ENCODE peak calls at places on chromosomes 7 and 10, in six cellular contexts. One of them, this sample, is unnamed.

GRCh38 chr10:130407052-130407451 is 270.9 kb downstream of the GLRX3 start:
- DNase-seq in HepG2: no peak
- DNase-seq in left lung: no peak
- DNase-seq in left ventricle myocardium inferior: no peak
- DNase-seq in CD4-positive, alpha-beta T cell: no peak
- DNase-seq in lower lobe of right lung: no peak
- DNase-seq in this sample: no peak

GRCh38 chr10:49174261-49174925 is 13.8 kb downstream of the TMEM273 start:
- DNase-seq in lower lobe of right lung: no peak
- DNase-seq in left ventricle myocardium inferior: no peak
- DNase-seq in left lung: no peak
- DNase-seq in HepG2: no peak
- DNase-seq in CD4-positive, alpha-beta T cell: no peak
- DNase-seq in this sample: no peak

GRCh38 chr10:71717056-71717755 is 2.4 kb downstream of the C10orf105 start:
- DNase-seq in CD4-positive, alpha-beta T cell: no peak
- DNase-seq in HepG2: no peak
- DNase-seq in left lung: no peak
- DNase-seq in left ventricle myocardium inferior: no peak
- DNase-seq in lower lobe of right lung: no peak
- DNase-seq in this sample: no peak

GRCh38 chr10:11835704-11836103 is 12.5 kb downstream of the PROSER2 start:
- DNase-seq in CD4-positive, alpha-beta T cell: no peak
- DNase-seq in HepG2: no peak
- DNase-seq in lower lobe of right lung: no peak
- DNase-seq in left ventricle myocardium inferior: no peak
- DNase-seq in left lung: no peak
- DNase-seq in this sample: no peak

GRCh38 chr7:33276325-33276724 is 147.0 kb downstream of the BBS9 start:
- DNase-seq in left lung: no peak
- DNase-seq in lower lobe of right lung: no peak
- DNase-seq in HepG2: no peak
- DNase-seq in CD4-positive, alpha-beta T cell: no peak
- DNase-seq in left ventricle myocardium inferior: no peak
- DNase-seq in this sample: no peak

GRCh38 chr7:100679927-100680588 is 6.5 kb downstream of the GNB2 start:
- DNase-seq in left ventricle myocardium inferior: peak
- DNase-seq in left lung: no peak
- DNase-seq in HepG2: no peak
- DNase-seq in lower lobe of right lung: no peak
- DNase-seq in CD4-positive, alpha-beta T cell: no peak
- DNase-seq in this sample: no peak

GRCh38 chr10:61970182-61971015 is 68.9 kb downstream of the ARID5B start:
- DNase-seq in left ventricle myocardium inferior: no peak
- DNase-seq in lower lobe of right lung: no peak
- DNase-seq in left lung: no peak
- DNase-seq in HepG2: peak
- DNase-seq in CD4-positive, alpha-beta T cell: no peak
- DNase-seq in this sample: no peak

GRCh38 chr7:50826371-50827172 is 43.9 kb upstream of the GRB10 start:
- DNase-seq in CD4-positive, alpha-beta T cell: no peak
- DNase-seq in lower lobe of right lung: no peak
- DNase-seq in left ventricle myocardium inferior: no peak
- DNase-seq in HepG2: peak
- DNase-seq in left lung: no peak
- DNase-seq in this sample: no peak

GRCh38 chr10:126337241-126337640 is 51.0 kb downstream of the ADAM12 start:
- DNase-seq in CD4-positive, alpha-beta T cell: no peak
- DNase-seq in left ventricle myocardium inferior: no peak
- DNase-seq in HepG2: no peak
- DNase-seq in left lung: no peak
- DNase-seq in lower lobe of right lung: no peak
- DNase-seq in this sample: no peak

GRCh38 chr10:101631821-101632475 is 43.8 kb downstream of the DPCD start:
- DNase-seq in left lung: no peak
- DNase-seq in left ventricle myocardium inferior: no peak
- DNase-seq in HepG2: no peak
- DNase-seq in CD4-positive, alpha-beta T cell: no peak
- DNase-seq in lower lobe of right lung: no peak
- DNase-seq in this sample: no peak

GRCh38 chr10:132533571-132534260 is 3.9 kb upstream of the INPP5A start:
- DNase-seq in HepG2: no peak
- DNase-seq in CD4-positive, alpha-beta T cell: no peak
- DNase-seq in left lung: peak
- DNase-seq in left ventricle myocardium inferior: peak
- DNase-seq in lower lobe of right lung: peak
- DNase-seq in this sample: no peak

GRCh38 chr7:45978010-45978681 is 57.1 kb upstream of the IGFBP3 start:
- DNase-seq in lower lobe of right lung: no peak
- DNase-seq in left lung: peak
- DNase-seq in HepG2: peak
- DNase-seq in left ventricle myocardium inferior: no peak
- DNase-seq in CD4-positive, alpha-beta T cell: no peak
- DNase-seq in this sample: no peak

GRCh38 chr10:104351067-104351681 is 2.5 kb upstream of the CFAP58 start:
- DNase-seq in left ventricle myocardium inferior: no peak
- DNase-seq in left lung: no peak
- DNase-seq in lower lobe of right lung: no peak
- DNase-seq in CD4-positive, alpha-beta T cell: no peak
- DNase-seq in HepG2: no peak
- DNase-seq in this sample: no peak

GRCh38 chr7:149824748-149825566 is 13.2 kb upstream of the ZNF862 start:
- DNase-seq in HepG2: no peak
- DNase-seq in left lung: no peak
- DNase-seq in left ventricle myocardium inferior: no peak
- DNase-seq in lower lobe of right lung: peak
- DNase-seq in CD4-positive, alpha-beta T cell: no peak
- DNase-seq in this sample: no peak

GRCh38 chr7:16114633-16115032 is 306.7 kb downstream of the CRPPA start:
- DNase-seq in left lung: no peak
- DNase-seq in left ventricle myocardium inferior: no peak
- DNase-seq in lower lobe of right lung: no peak
- DNase-seq in CD4-positive, alpha-beta T cell: no peak
- DNase-seq in HepG2: no peak
- DNase-seq in this sample: no peak

GRCh38 chr10:113890769-113891168 is 36.3 kb downstream of the NHLRC2 start:
- DNase-seq in CD4-positive, alpha-beta T cell: no peak
- DNase-seq in left lung: no peak
- DNase-seq in left ventricle myocardium inferior: no peak
- DNase-seq in HepG2: no peak
- DNase-seq in lower lobe of right lung: no peak
- DNase-seq in this sample: no peak

GRCh38 chr10:86105181-86105580 is 261.4 kb downstream of the GRID1 start:
- DNase-seq in lower lobe of right lung: no peak
- DNase-seq in left ventricle myocardium inferior: no peak
- DNase-seq in left lung: no peak
- DNase-seq in CD4-positive, alpha-beta T cell: no peak
- DNase-seq in HepG2: no peak
- DNase-seq in this sample: no peak

GRCh38 chr7:90759752-90760151 is 163.6 kb downstream of the CDK14 start:
- DNase-seq in CD4-positive, alpha-beta T cell: no peak
- DNase-seq in left lung: no peak
- DNase-seq in HepG2: no peak
- DNase-seq in left ventricle myocardium inferior: no peak
- DNase-seq in lower lobe of right lung: no peak
- DNase-seq in this sample: no peak

GRCh38 chr7:55521543-55522267 is 50.6 kb downstream of the VOPP1 start:
- DNase-seq in lower lobe of right lung: no peak
- DNase-seq in CD4-positive, alpha-beta T cell: no peak
- DNase-seq in HepG2: no peak
- DNase-seq in left ventricle myocardium inferior: no peak
- DNase-seq in left lung: no peak
- DNase-seq in this sample: no peak

GRCh38 chr10:71066600-71066999 is 145.8 kb upstream of the UNC5B start:
- DNase-seq in HepG2: no peak
- DNase-seq in CD4-positive, alpha-beta T cell: no peak
- DNase-seq in left ventricle myocardium inferior: no peak
- DNase-seq in left lung: no peak
- DNase-seq in lower lobe of right lung: no peak
- DNase-seq in this sample: no peak

GRCh38 chr10:30705625-30706149 is 76.1 kb upstream of the LYZL2 start:
- DNase-seq in left ventricle myocardium inferior: no peak
- DNase-seq in left lung: no peak
- DNase-seq in CD4-positive, alpha-beta T cell: no peak
- DNase-seq in lower lobe of right lung: no peak
- DNase-seq in HepG2: no peak
- DNase-seq in this sample: no peak
- H3K27ac ChIP-seq in left ventricle myocardium inferior: no peak
- H3K27ac ChIP-seq in left lung: peak
- H3K27ac ChIP-seq in CD4-positive, alpha-beta T cell: peak
- H3K27ac ChIP-seq in lower lobe of right lung: peak
- H3K27ac ChIP-seq in HepG2: no peak
- H3K27ac ChIP-seq in this sample: no peak

GRCh38 chr7:75740846-75741497 is 2.2 kb upstream of the HIP1 start:
- DNase-seq in left ventricle myocardium inferior: peak
- DNase-seq in CD4-positive, alpha-beta T cell: no peak
- DNase-seq in HepG2: peak
- DNase-seq in lower lobe of right lung: peak
- DNase-seq in left lung: peak
- DNase-seq in this sample: no peak

GRCh38 chr7:75738975-75739795 is 444 bp upstream of the HIP1 start:
- DNase-seq in CD4-positive, alpha-beta T cell: peak
- DNase-seq in left ventricle myocardium inferior: peak
- DNase-seq in left lung: peak
- DNase-seq in HepG2: peak
- DNase-seq in lower lobe of right lung: peak
- DNase-seq in this sample: peak

GRCh38 chr7:75737856-75738603 is 711 bp downstream of the HIP1 start:
- DNase-seq in HepG2: no peak
- DNase-seq in left ventricle myocardium inferior: no peak
- DNase-seq in lower lobe of right lung: no peak
- DNase-seq in CD4-positive, alpha-beta T cell: no peak
- DNase-seq in left lung: peak
- DNase-seq in this sample: peak

GRCh38 chr7:75738604-75738974 is at the start of gene HIP1:
- DNase-seq in left ventricle myocardium inferior: no peak
- DNase-seq in HepG2: no peak
- DNase-seq in left lung: no peak
- DNase-seq in lower lobe of right lung: no peak
- DNase-seq in CD4-positive, alpha-beta T cell: no peak
- DNase-seq in this sample: no peak

DNA sequence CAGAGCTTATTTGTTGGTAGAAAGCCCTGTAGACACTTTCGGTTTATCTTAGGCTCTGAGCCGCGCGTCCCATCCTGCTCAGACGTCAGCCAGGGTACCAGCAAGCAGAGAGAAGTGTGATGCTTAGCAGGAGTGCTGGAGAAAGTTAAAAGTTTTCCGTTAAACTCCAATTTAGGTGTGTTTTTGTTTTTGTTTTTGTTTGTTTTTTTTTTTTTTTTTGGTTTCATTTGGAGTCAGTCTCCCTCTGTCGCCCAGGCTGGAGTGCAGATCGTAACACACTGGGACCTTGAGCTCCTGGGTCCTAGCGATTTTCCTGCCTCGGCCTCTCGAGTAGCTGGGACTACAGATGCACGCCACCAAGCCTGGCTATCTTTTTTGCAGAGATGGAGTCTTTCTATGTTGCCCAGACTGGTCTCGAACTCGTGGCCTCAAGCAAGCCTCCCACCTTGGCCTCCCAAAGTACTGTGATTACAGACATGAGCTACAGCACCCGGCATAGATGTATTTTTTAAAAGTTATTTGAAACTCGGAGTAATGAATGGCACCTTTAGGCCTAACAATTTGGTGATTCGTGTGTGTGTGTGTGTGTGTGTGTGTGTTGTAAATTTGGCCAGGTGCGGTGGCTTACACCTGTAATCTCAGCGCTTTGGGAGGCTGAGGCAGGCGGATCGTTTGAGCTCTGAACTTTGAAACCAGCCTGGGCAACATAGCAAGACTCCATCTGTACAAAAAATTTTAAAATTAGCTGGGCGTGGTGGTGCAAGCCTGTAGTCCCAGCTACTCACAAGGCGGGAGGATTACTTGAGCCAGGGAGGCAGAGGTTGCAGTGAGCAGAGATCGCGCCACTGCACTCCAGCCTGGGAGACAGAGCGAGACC is 1.3 kb upstream of the HIP1 start:
- DNase-seq in CD4-positive, alpha-beta T cell: no peak
- DNase-seq in left lung: no peak
- DNase-seq in lower lobe of right lung: no peak
- DNase-seq in HepG2: no peak
- DNase-seq in left ventricle myocardium inferior: no peak
- DNase-seq in this sample: no peak
- H3K27ac ChIP-seq in CD4-positive, alpha-beta T cell: peak
- H3K27ac ChIP-seq in left lung: peak
- H3K27ac ChIP-seq in lower lobe of right lung: peak
- H3K27ac ChIP-seq in HepG2: peak
- H3K27ac ChIP-seq in left ventricle myocardium inferior: peak
- H3K27ac ChIP-seq in this sample: peak

GRCh38 chr7:156896388-156897022 is 3.5 kb upstream of the LMBR1 start:
- DNase-seq in lower lobe of right lung: no peak
- DNase-seq in left lung: no peak
- DNase-seq in HepG2: no peak
- DNase-seq in left ventricle myocardium inferior: no peak
- DNase-seq in CD4-positive, alpha-beta T cell: no peak
- DNase-seq in this sample: no peak
- H3K27ac ChIP-seq in lower lobe of right lung: peak
- H3K27ac ChIP-seq in left lung: peak
- H3K27ac ChIP-seq in HepG2: no peak
- H3K27ac ChIP-seq in left ventricle myocardium inferior: peak
- H3K27ac ChIP-seq in CD4-positive, alpha-beta T cell: no peak
- H3K27ac ChIP-seq in this sample: no peak

GRCh38 chr10:53597835-53598251 is 825.3 kb upstream of the MBL2 start:
- DNase-seq in CD4-positive, alpha-beta T cell: no peak
- DNase-seq in lower lobe of right lung: no peak
- DNase-seq in left ventricle myocardium inferior: no peak
- DNase-seq in HepG2: no peak
- DNase-seq in left lung: no peak
- DNase-seq in this sample: no peak

GRCh38 chr10:53598914-53599313 is 826.3 kb upstream of the MBL2 start:
- DNase-seq in HepG2: no peak
- DNase-seq in lower lobe of right lung: no peak
- DNase-seq in left lung: no peak
- DNase-seq in CD4-positive, alpha-beta T cell: no peak
- DNase-seq in left ventricle myocardium inferior: no peak
- DNase-seq in this sample: no peak

GRCh38 chr10:53606951-53607350 is 834.4 kb upstream of the MBL2 start:
- DNase-seq in CD4-positive, alpha-beta T cell: no peak
- DNase-seq in lower lobe of right lung: no peak
- DNase-seq in left ventricle myocardium inferior: no peak
- DNase-seq in left lung: no peak
- DNase-seq in HepG2: no peak
- DNase-seq in this sample: no peak

DNA sequence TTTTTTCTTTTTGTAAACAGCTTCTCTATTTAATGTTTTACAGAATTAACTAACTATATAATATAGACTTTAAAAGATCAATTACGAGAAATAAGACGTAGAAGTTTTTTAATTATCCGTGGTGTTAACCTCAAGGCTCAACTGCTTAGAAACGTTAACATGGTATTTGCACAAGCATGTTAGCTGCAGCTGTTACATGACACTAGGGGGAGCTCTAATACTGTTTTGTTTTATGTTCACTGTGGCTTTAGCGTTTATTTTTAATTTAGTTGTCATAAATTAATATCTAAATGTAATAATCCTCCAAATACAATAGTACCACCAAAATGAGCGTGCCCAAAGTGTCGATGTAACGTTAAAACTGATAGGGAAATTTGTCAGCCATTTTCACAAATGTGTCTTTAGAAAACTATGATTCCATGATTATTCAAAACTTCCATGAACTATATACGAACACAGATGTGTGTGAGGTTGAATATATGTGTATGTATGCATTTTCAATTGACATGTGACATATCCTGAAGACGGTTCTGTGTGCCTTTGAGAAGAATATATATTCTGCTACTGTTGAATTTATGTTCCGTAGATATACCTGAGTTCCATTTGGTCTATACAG is 828.8 kb upstream of the MBL2 start:
- DNase-seq in CD4-positive, alpha-beta T cell: no peak
- DNase-seq in HepG2: peak
- DNase-seq in lower lobe of right lung: no peak
- DNase-seq in left ventricle myocardium inferior: no peak
- DNase-seq in left lung: no peak
- DNase-seq in this sample: no peak
- H3K27ac ChIP-seq in CD4-positive, alpha-beta T cell: no peak
- H3K27ac ChIP-seq in HepG2: no peak
- H3K27ac ChIP-seq in lower lobe of right lung: no peak
- H3K27ac ChIP-seq in left ventricle myocardium inferior: no peak
- H3K27ac ChIP-seq in left lung: no peak
- H3K27ac ChIP-seq in this sample: no peak

This sample was measured in substantia nigra.